ENCODE peak calls at places on chromosomes 3 and 15, in seven cellular contexts. F is ovary, S is lower lobe of right lung, T is right lobe of liver, N is uterus, R is lung, P is tibial nerve. X is an unnamed sample.

GRCh38 chr15:58770519-58770856 is 614 bp upstream of the MINDY2 start:
- DNase-seq in F (no peak), N (no peak), S (no peak), R (no peak), P (peak; percentile 10), T (no peak), X (no peak)

GRCh38 chr3:26962419-26963355 is 340.1 kb downstream of the LRRC3B start:
- DNase-seq in T (no peak), P (no peak), R (no peak), F (no peak), N (no peak), S (no peak), X (no peak)

GRCh38 chr15:77529394-77530159 is 103.1 kb downstream of the LINGO1 start:
- DNase-seq in F (no peak), P (no peak), T (no peak), S (peak; percentile 31), R (no peak), N (no peak), X (no peak)

GRCh38 chr3:133256787-133257483 is 142.9 kb upstream of the BFSP2 start:
- DNase-seq in R (no peak), S (no peak), N (no peak), P (no peak), T (no peak), F (no peak), X (no peak)

GRCh38 chr3:13718437-13718836 is 161.4 kb downstream of the WNT7A start:
- DNase-seq in N (peak; percentile 3), T (peak; percentile 34), F (no peak), P (no peak), S (no peak), R (no peak), X (no peak)

GRCh38 chr3:154758109-154758868 is 321.8 kb upstream of the MME start:
- DNase-seq in F (no peak), S (no peak), T (no peak), R (no peak), P (no peak), N (no peak), X (no peak)

GRCh38 chr15:52101542-52102340 is 10.8 kb downstream of the BCL2L10 start:
- DNase-seq in N (no peak), T (no peak), R (no peak), S (no peak), F (no peak), P (no peak), X (no peak)

GRCh38 chr3:53164911-53165310 is 3.9 kb downstream of the PRKCD start:
- DNase-seq in F (no peak), T (no peak), P (no peak), S (no peak), N (no peak), R (no peak), X (no peak)

GRCh38 chr15:49038382-49038781 is 7.9 kb downstream of the SECISBP2L start:
- DNase-seq in R (no peak), T (no peak), P (no peak), F (no peak), N (no peak), S (no peak), X (no peak)

GRCh38 chr3:19688767-19689166 is 245.2 kb downstream of the EFHB start:
- DNase-seq in R (no peak), N (no peak), P (no peak), S (no peak), T (no peak), F (no peak), X (no peak)

GRCh38 chr3:137347817-137348368 is 390.1 kb downstream of the IL20RB start:
- DNase-seq in N (no peak), T (no peak), R (no peak), S (no peak), F (no peak), P (no peak), X (no peak)

GRCh38 chr15:35317217-35317616 is 228.7 kb downstream of the DPH6 start:
- DNase-seq in N (no peak), T (no peak), F (no peak), S (no peak), P (no peak), R (no peak), X (no peak)

GRCh38 chr15:92438471-92438870 is 44.8 kb downstream of the ST8SIA2 start:
- DNase-seq in P (no peak), S (no peak), R (no peak), N (no peak), F (no peak), T (no peak), X (no peak)

DNA sequence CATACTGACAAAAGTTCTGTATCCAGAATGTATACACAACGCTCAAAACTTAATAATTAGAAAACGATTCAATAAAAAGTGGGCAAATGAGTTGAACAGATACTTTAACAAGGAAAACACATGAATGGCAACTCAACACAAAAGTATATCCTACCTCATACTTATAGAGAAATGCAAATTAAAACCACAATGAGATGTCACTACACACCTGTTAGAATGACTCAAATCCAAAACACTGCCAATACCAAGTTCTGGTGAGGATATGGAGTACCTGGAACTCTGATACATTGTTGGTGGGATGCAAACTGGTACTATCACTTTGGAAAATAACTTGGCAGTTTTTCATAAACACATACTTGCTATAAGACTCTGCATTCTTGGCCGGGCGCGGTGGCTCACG is 42.1 kb downstream of the PRTG start:
- DNase-seq in P (no peak), N (no peak), R (no peak), T (no peak), S (no peak), F (no peak), X (no peak)
- H3K4me1 ChIP-seq in P (no peaks in the 10 kb centered on the region), N (no peaks in the 10 kb centered on the region), R (no peaks in the 10 kb centered on the region), T (no peaks in the 10 kb centered on the region), S (no peaks in the 10 kb centered on the region), F (no peaks in the 10 kb centered on the region), X (no peaks in the 10 kb centered on the region)

GRCh38 chr15:31200735-31201151 is 99.2 kb upstream of the TRPM1 start:
- DNase-seq in P (peak; percentile 57), N (peak; percentile 63), T (peak; percentile 85), R (peak; percentile 86), S (peak; percentile 88), F (peak; percentile 57), X (peak; percentile 70)
- TF ChIP-seq CTCF in P (peak; percentile 52), N (peak; percentile 63), T (peak; percentile 54), R (peak; percentile 51), S (peak; percentile 65), F (no peak), X (peak; percentile 52)

GRCh38 chr3:71066849-71067261 is 516.7 kb downstream of the FOXP1 start:
- DNase-seq in R (no peak), S (no peak), F (peak; percentile 22), N (no peak), P (no peak), T (no peak), X (peak; percentile 19)

GRCh38 chr3:71065764-71066013 is 517.8 kb downstream of the FOXP1 start:
- DNase-seq in F (no peak), P (no peak), T (no peak), N (no peak), S (no peak), R (no peak), X (no peak)

GRCh38 chr3:71064976-71065763 is 518.4 kb downstream of the FOXP1 start:
- DNase-seq in P (peak; percentile 39), F (peak; percentile 66), S (peak; percentile 80), T (peak; percentile 75), R (peak; percentile 68), N (peak; percentile 58), X (peak; percentile 35)

GRCh38 chr3:71067977-71068376 is 515.6 kb downstream of the FOXP1 start:
- DNase-seq in R (no peak), N (no peak), P (no peak), F (no peak), S (no peak), T (no peak), X (no peak)

GRCh38 chr3:71066356-71066755 is 517.2 kb downstream of the FOXP1 start:
- DNase-seq in P (no peak), R (no peak), F (peak; percentile 40), N (no peak), T (no peak), S (peak; percentile 53), X (no peak)
- H3K4me1 ChIP-seq in P (peaks cover 36% of the 10 kb centered on the region), R (peaks cover 9% of the 10 kb centered on the region), F (peaks cover 17% of the 10 kb centered on the region), N (peaks cover 10% of the 10 kb centered on the region), T (no peaks in the 10 kb centered on the region), S (peaks cover 73% of the 10 kb centered on the region), X (peaks cover 36% of the 10 kb centered on the region)

DNA sequence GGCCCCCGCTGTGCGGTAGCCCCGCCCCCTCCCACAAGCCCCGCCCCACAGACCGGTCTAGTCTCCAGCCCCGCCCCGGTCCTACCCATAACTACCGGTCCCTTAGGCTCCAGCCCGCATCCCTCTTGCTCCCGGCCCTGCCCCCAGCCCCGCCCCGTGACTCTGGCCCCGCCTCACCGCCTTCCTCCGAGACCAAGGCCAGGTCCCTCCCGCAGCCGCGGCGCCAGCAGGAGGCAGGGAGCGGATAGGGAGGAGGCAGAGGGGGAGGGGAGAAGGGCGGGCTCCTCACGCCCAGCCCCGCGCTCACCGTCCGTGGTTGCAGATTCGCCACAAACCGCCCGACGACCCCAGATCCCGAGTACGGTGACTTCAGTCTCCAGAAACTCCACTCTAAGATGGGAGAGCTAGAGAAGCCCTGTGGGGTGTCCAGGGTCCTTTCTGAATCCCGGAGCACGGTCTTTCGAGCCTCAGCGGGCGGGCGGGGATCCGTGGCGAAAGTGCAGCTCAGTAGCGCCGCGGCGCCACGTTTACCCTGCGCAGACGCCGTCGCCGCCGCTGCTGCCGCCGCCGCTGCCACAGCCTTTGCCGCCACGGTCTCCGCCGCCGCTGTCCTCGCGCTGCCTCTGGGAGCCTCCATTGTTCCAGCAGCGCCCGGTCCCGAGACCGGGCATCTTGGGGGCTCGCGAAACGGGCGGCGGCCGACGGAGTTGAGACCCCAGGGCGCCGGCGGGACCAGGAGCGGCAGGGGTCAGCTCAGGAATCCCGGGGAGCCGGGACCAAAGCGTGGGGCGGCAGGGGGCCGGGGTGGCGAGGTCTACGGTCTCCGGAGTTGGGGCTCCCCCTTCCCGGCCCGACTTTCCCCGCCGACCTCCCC is at the start of gene BRPF1:
- DNase-seq in T (peak; percentile 100), N (peak; percentile 100), R (peak; percentile 100), P (peak; percentile 99), S (peak; percentile 100), F (peak; percentile 100), X (peak; percentile 100)
- TF ChIP-seq CTCF in T (peak; percentile 13), N (peak; percentile 34), R (no peak), P (no peak), S (peak; percentile 16), F (no peak), X (no peak)

GRCh38 chr15:74200394-74200793 is 2.2 kb downstream of the STRA6 start:
- DNase-seq in T (no peak), R (no peak), P (peak; percentile 85), S (no peak), F (peak; percentile 64), N (peak; percentile 66), X (peak; percentile 26)
- H3K4me1 ChIP-seq in T (no peaks in the 10 kb centered on the region), R (peaks cover 14% of the 10 kb centered on the region), P (peaks cover 26% of the 10 kb centered on the region), S (peaks cover 16% of the 10 kb centered on the region), F (peaks cover 26% of the 10 kb centered on the region), N (peaks cover 5% of the 10 kb centered on the region), X (peaks cover 3% of the 10 kb centered on the region)

X was measured in gastrocnemius medialis.